ENCODE peak calls at places on chromosomes 7 and 10, in six cellular contexts. X is lung microvascular endothelial cell, G is heart left ventricle, J is H54, R is memory B cell, S is PC-3. O is an unnamed sample.
A peak's percentile ranks its signal among the peaks of the same experiment; 100 is the strongest.

GRCh38 chr10:48233643-48234042 is 40.9 kb downstream of the FRMPD2 start:
- DNase-seq in S (no peak), X (no peak), J (no peak), R (no peak), G (no peak), O (no peak)

GRCh38 chr10:5283305-5284158 is 81.2 kb upstream of the UCN3 start:
- DNase-seq in G (peak; percentile 63), J (no peak), S (peak; percentile 53), R (no peak), X (peak; percentile 77), O (peak; percentile 47)

GRCh38 chr10:51001587-51001986 is 72.7 kb upstream of the PRKG1 start:
- DNase-seq in G (no peak), X (peak; percentile 15), R (peak; percentile 4), J (no peak), S (peak; percentile 85), O (no peak)

GRCh38 chr7:1289681-1290261 is 57.1 kb downstream of the UNCX start:
- DNase-seq in R (no peak), X (no peak), J (no peak), G (peak; percentile 20), S (peak; percentile 12), O (no peak)

GRCh38 chr10:93074137-93074596 is 474 bp downstream of the CYP26A1 start:
- DNase-seq in J (no peak), R (no peak), G (no peak), X (peak; percentile 17), S (peak; percentile 18), O (no peak)

GRCh38 chr7:102331536-102332275 is 24.5 kb downstream of the SPDYE6 start:
- DNase-seq in J (no peak), S (peak; percentile 30), R (no peak), X (no peak), G (no peak), O (no peak)

GRCh38 chr10:59793924-59794323 is 40.7 kb upstream of the MRLN start:
- DNase-seq in R (no peak), S (peak; percentile 92), G (no peak), X (peak; percentile 54), J (no peak), O (no peak)

GRCh38 chr7:94028768-94029167 is 24.6 kb upstream of the BET1 start:
- DNase-seq in S (peak; percentile 54), R (no peak), X (peak; percentile 61), J (peak; percentile 4), G (no peak), O (no peak)

GRCh38 chr7:141409911-141410329 is 141.3 kb upstream of the AGK start:
- DNase-seq in R (no peak), X (no peak), G (no peak), J (no peak), S (no peak), O (no peak)

GRCh38 chr7:2520808-2521146 is 1.2 kb downstream of the LFNG start:
- DNase-seq in G (no peak), R (no peak), J (no peak), X (no peak), S (no peak), O (no peak)

GRCh38 chr7:16428672-16429071 is 7.3 kb upstream of the CRPPA start:
- DNase-seq in R (no peak), S (peak; percentile 82), G (no peak), X (peak; percentile 61), J (no peak), O (no peak)

GRCh38 chr7:93958651-93959050 is 37.1 kb downstream of the GNG11 start:
- DNase-seq in G (no peak), R (no peak), S (peak; percentile 31), J (no peak), X (peak; percentile 65), O (no peak)

GRCh38 chr7:24328050-24328449 is 44.1 kb downstream of the NPY start:
- DNase-seq in J (no peak), G (no peak), X (no peak), R (no peak), S (peak; percentile 9), O (no peak)

GRCh38 chr7:71384094-71384493 is 252.2 kb downstream of the GALNT17 start:
- DNase-seq in S (no peak), J (no peak), G (peak; percentile 53), X (no peak), R (no peak), O (no peak)

GRCh38 chr10:77422491-77423338 is 214.9 kb downstream of the KCNMA1 start:
- DNase-seq in G (no peak), J (no peak), R (no peak), S (no peak), X (peak; percentile 19), O (no peak)

GRCh38 chr10:54909165-54909564 is 108.1 kb upstream of the PCDH15 start:
- DNase-seq in G (no peak), X (no peak), J (no peak), S (no peak), R (no peak), O (no peak)

GRCh38 chr7:108037140-108037539 is 34.2 kb upstream of the LAMB1 start:
- DNase-seq in R (no peak), G (no peak), S (no peak), J (no peak), X (no peak), O (no peak)

GRCh38 chr10:79022565-79023488 is 45.9 kb upstream of the ZMIZ1 start:
- DNase-seq in G (peak; percentile 83), J (peak; percentile 63), X (peak; percentile 70), R (no peak), S (peak; percentile 63), O (no peak)

GRCh38 chr10:79248341-79248931 is 98.8 kb upstream of the PPIF start:
- DNase-seq in X (peak; percentile 60), G (peak; percentile 74), S (no peak), J (no peak), R (peak; percentile 62), O (no peak)

GRCh38 chr10:79136227-79137005 is 67.7 kb downstream of the ZMIZ1 start:
- DNase-seq in R (no peak), X (no peak), S (no peak), G (no peak), J (no peak), O (peak; percentile 33)

GRCh38 chr10:110864662-110865140 is 7.0 kb upstream of the PDCD4 start:
- DNase-seq in J (no peak), S (no peak), G (no peak), X (peak; percentile 14), R (peak; percentile 69), O (peak; percentile 70)

GRCh38 chr7:99031496-99031895 is 112.4 kb downstream of the SMURF1 start:
- DNase-seq in J (no peak), X (no peak), R (no peak), S (no peak), G (no peak), O (no peak)

GRCh38 chr7:21064698-21065648 is 278.3 kb upstream of the SP8 start:
- DNase-seq in J (no peak), G (no peak), S (peak; percentile 86), R (no peak), X (no peak), O (no peak)

GRCh38 chr10:44386546-44387052 is 1.7 kb upstream of the CXCL12 start:
- DNase-seq in G (peak; percentile 75), S (peak; percentile 73), R (no peak), J (peak; percentile 88), X (peak; percentile 62), O (peak; percentile 42)

GRCh38 chr10:113720386-113720785 is 31.1 kb upstream of the PLEKHS1 start:
- DNase-seq in R (no peak), J (no peak), S (no peak), X (no peak), G (no peak), O (no peak)

GRCh38 chr7:149879271-149879711 is 5.5 kb downstream of the ATP6V0E2 start:
- DNase-seq in G (no peak), S (no peak), J (no peak), R (no peak), X (no peak), O (no peak)

GRCh38 chr10:60299961-60300883 is 89.5 kb downstream of the ANK3 start:
- DNase-seq in X (peak; percentile 68), R (no peak), J (peak; percentile 42), S (no peak), G (peak; percentile 50), O (no peak)

GRCh38 chr7:3067606-3068005 is 23.9 kb upstream of the CARD11 start:
- DNase-seq in X (no peak), R (no peak), S (no peak), G (no peak), J (no peak), O (peak; percentile 16)

GRCh38 chr10:62815373-62816111 is 624 bp downstream of the EGR2 start:
- DNase-seq in R (peak; percentile 26), X (peak; percentile 11), G (no peak), J (no peak), S (no peak), O (peak; percentile 51)

GRCh38 chr10:18303851-18304800 is 163.9 kb downstream of the CACNB2 start:
- DNase-seq in S (no peak), G (peak; percentile 39), X (no peak), J (no peak), R (no peak), O (no peak)

GRCh38 chr10:73809061-73809818 is 2.2 kb downstream of the NDST2 start:
- DNase-seq in J (no peak), X (no peak), R (no peak), G (no peak), S (no peak), O (no peak)

GRCh38 chr7:135855836-135856235 is 107.2 kb upstream of the FAM180A start:
- DNase-seq in S (peak; percentile 33), J (no peak), R (no peak), G (no peak), X (peak; percentile 77), O (no peak)

GRCh38 chr10:34908472-34908871 is 93.4 kb upstream of the PARD3 start:
- DNase-seq in S (no peak), G (no peak), J (no peak), X (no peak), R (no peak), O (no peak)

GRCh38 chr10:5123886-5124285 is 29.7 kb downstream of the AKR1C3 start:
- DNase-seq in X (no peak), S (no peak), R (no peak), G (no peak), J (no peak), O (no peak)

GRCh38 chr7:79453558-79454324 is at the start of gene MAGI2:
- DNase-seq in J (peak; percentile 44), X (peak; percentile 84), G (peak; percentile 93), R (no peak), S (no peak), O (peak; percentile 39)

GRCh38 chr10:33703897-33704825 is 369.7 kb upstream of the NRP1 start:
- DNase-seq in J (no peak), X (no peak), R (no peak), S (peak; percentile 86), G (no peak), O (no peak)

GRCh38 chr7:514651-515598 is 4.7 kb downstream of the PDGFA start:
- DNase-seq in R (no peak), X (peak; percentile 33), G (peak; percentile 60), J (peak; percentile 97), S (no peak), O (no peak)

GRCh38 chr10:102713483-102713813 is 749 bp downstream of the ARL3 start:
- DNase-seq in R (no peak), J (no peak), G (no peak), X (no peak), S (no peak), O (no peak)

GRCh38 chr10:70601775-70602174 is 766 bp downstream of the PRF1 start:
- DNase-seq in J (no peak), X (no peak), S (no peak), G (no peak), R (no peak), O (no peak)

GRCh38 chr7:45026984-45027773 is 27.2 kb downstream of the CCM2 start:
- DNase-seq in S (no peak), G (no peak), R (peak; percentile 44), J (no peak), X (peak; percentile 64), O (peak; percentile 27)